ENCODE peak calls at places on chromosomes 13 and 19, in six cellular contexts. I is AG20443, X is NCI-H2029 treated with DMSO at 0.1 percent for 48 hours, W is fibroblast of villous mesenchyme, J is T-helper 2 cell, O is T-helper 1 cell. U is an unnamed sample.

GRCh38 chr19:18096258-18096657 is 1.3 kb upstream of the MAST3 start:
- DNase-seq in O (no peak), I (no peak), W (no peak), J (no peak), X (no peak), U (no peak)

GRCh38 chr19:1278713-1279112 is 3.4 kb downstream of the FAM174C start:
- DNase-seq in W (no peak), O (no peak), X (no peak), I (no peak), J (no peak), U (no peak)

GRCh38 chr13:87680298-87680697 is 9.1 kb downstream of the SLITRK5 start:
- DNase-seq in X (no peak), I (no peak), J (no peak), O (no peak), W (no peak), U (no peak)

GRCh38 chr13:113657851-113658741 is at the start of gene ATP4B:
- DNase-seq in I (no peak), O (no peak), X (no peak), J (no peak), W (no peak), U (no peak)

GRCh38 chr19:52248256-52248655 is 21.1 kb upstream of the ZNF766 start:
- DNase-seq in W (peak; percentile 60), J (peak; percentile 40), O (peak; percentile 44), X (no peak), I (peak; percentile 61), U (peak; percentile 17)

GRCh38 chr13:27997904-27998522 is 9.5 kb upstream of the URAD start:
- DNase-seq in O (no peak), W (peak; percentile 34), X (no peak), J (no peak), I (peak; percentile 66), U (no peak)

GRCh38 chr19:18468517-18468916 is 30.6 kb upstream of the ISYNA1 start:
- DNase-seq in O (no peak), I (no peak), W (no peak), J (no peak), X (no peak), U (no peak)

GRCh38 chr13:103100795-103101194 is 34.6 kb upstream of the SLC10A2 start:
- DNase-seq in J (no peak), W (peak; percentile 39), I (no peak), X (no peak), O (no peak), U (no peak)

GRCh38 chr13:114140909-114141255 is 8.5 kb upstream of the RASA3 start:
- DNase-seq in W (no peak), O (no peak), X (no peak), I (no peak), J (no peak), U (no peak)

GRCh38 chr19:35031072-35031881 is 1.0 kb downstream of the SCN1B start:
- DNase-seq in W (peak; percentile 34), J (no peak), I (peak; percentile 74), O (no peak), X (no peak), U (no peak)

GRCh38 chr13:113918580-113918979 is 54.7 kb upstream of the GAS6 start:
- DNase-seq in J (no peak), O (no peak), I (no peak), W (no peak), X (no peak), U (no peak)

GRCh38 chr13:49343731-49344130 is 96.0 kb downstream of the CDADC1 start:
- DNase-seq in W (no peak), J (no peak), X (no peak), I (no peak), O (no peak), U (no peak)

GRCh38 chr13:33235564-33235963 is 50.0 kb downstream of the STARD13 start:
- DNase-seq in X (no peak), W (no peak), I (no peak), O (no peak), J (no peak), U (no peak)

GRCh38 chr13:97640236-97640635 is 206.3 kb downstream of the RAP2A start:
- DNase-seq in J (no peak), X (no peak), O (no peak), W (no peak), I (no peak), U (no peak)

GRCh38 chr19:584240-585001 is 5.3 kb upstream of the HCN2 start:
- DNase-seq in J (peak; percentile 58), I (peak; percentile 82), W (peak; percentile 63), O (peak; percentile 50), X (no peak), U (peak; percentile 38)

GRCh38 chr19:55504252-55504603 is 16.0 kb downstream of the SSC5D start:
- DNase-seq in W (no peak), X (no peak), O (no peak), J (no peak), I (no peak), U (no peak)

GRCh38 chr13:48232420-48233096 is 448 bp upstream of the ITM2B start:
- DNase-seq in W (peak; percentile 71), J (no peak), X (no peak), O (no peak), I (no peak), U (peak; percentile 2)

GRCh38 chr19:18021121-18021755 is 13.3 kb downstream of the ARRDC2 start:
- DNase-seq in I (peak; percentile 92), O (peak; percentile 76), J (peak; percentile 51), W (peak; percentile 78), X (no peak), U (peak; percentile 73)

GRCh38 chr13:43905435-43906031 is 25.8 kb downstream of the LACC1 start:
- DNase-seq in W (peak; percentile 73), I (peak; percentile 42), J (no peak), X (peak; percentile 14), O (peak; percentile 17), U (peak; percentile 18)

GRCh38 chr13:112882555-112883024 is 86.4 kb upstream of the MCF2L start:
- DNase-seq in J (no peak), I (no peak), O (no peak), X (no peak), W (no peak), U (no peak)

GRCh38 chr13:49625392-49626137 is 2.7 kb upstream of the ARL11 start:
- DNase-seq in O (no peak), I (peak; percentile 36), X (no peak), W (peak; percentile 30), J (no peak), U (no peak)

GRCh38 chr13:78137404-78138142 is 218.9 kb upstream of the EDNRB start:
- DNase-seq in X (peak; percentile 27), O (no peak), W (peak; percentile 67), J (no peak), I (peak; percentile 73), U (no peak)

GRCh38 chr13:112592647-112593046 is 4.7 kb upstream of the TUBGCP3 start:
- DNase-seq in W (no peak), I (no peak), X (no peak), O (no peak), J (no peak), U (no peak)

GRCh38 chr19:19451429-19452240 is 46.2 kb downstream of the GATAD2A start:
- DNase-seq in X (no peak), W (no peak), J (no peak), O (no peak), I (no peak), U (no peak)

GRCh38 chr13:97621631-97622030 is 187.7 kb downstream of the RAP2A start:
- DNase-seq in W (no peak), O (no peak), I (no peak), X (no peak), J (no peak), U (no peak)

GRCh38 chr13:93227906-93228801 is 1.5 kb downstream of the GPC6 start:
- DNase-seq in O (no peak), W (peak; percentile 91), X (peak; percentile 89), J (no peak), I (peak; percentile 78), U (no peak)

GRCh38 chr19:17281391-17282304 is at the start of gene ANKLE1:
- DNase-seq in O (no peak), I (peak; percentile 59), J (no peak), W (no peak), X (no peak), U (no peak)

GRCh38 chr19:11461453-11461852 is 19.4 kb downstream of the ELAVL3 start:
- DNase-seq in X (no peak), W (no peak), O (no peak), I (no peak), J (no peak), U (no peak)

GRCh38 chr19:42345191-42345812 is 19.9 kb downstream of the MEGF8 start:
- DNase-seq in W (peak; percentile 86), I (no peak), X (no peak), O (no peak), J (no peak), U (no peak)

GRCh38 chr19:29293736-29294342 is 80.9 kb upstream of the UQCRFS1 start:
- DNase-seq in I (no peak), W (no peak), J (no peak), X (no peak), O (no peak), U (no peak)

GRCh38 chr13:103965506-103966243 is 899.5 kb upstream of the SLC10A2 start:
- DNase-seq in I (no peak), X (no peak), J (no peak), W (peak; percentile 2), O (no peak), U (no peak)

GRCh38 chr13:112752211-112752610 is 62.4 kb downstream of the ATP11A start:
- DNase-seq in J (no peak), I (no peak), O (no peak), W (no peak), X (no peak), U (no peak)

GRCh38 chr13:36666482-36667264 is 7.1 kb upstream of the SERTM1 start:
- DNase-seq in I (no peak), X (no peak), W (no peak), O (no peak), J (no peak), U (no peak)

GRCh38 chr13:50576156-50576555 is 267.3 kb downstream of the DLEU7 start:
- DNase-seq in J (no peak), O (no peak), X (peak; percentile 74), W (no peak), I (peak; percentile 34), U (no peak)

GRCh38 chr13:80430561-80430960 is 89.6 kb upstream of the SPRY2 start:
- DNase-seq in W (peak; percentile 40), X (no peak), J (no peak), O (no peak), I (no peak), U (no peak)

GRCh38 chr19:4098493-4098892 is 25.4 kb downstream of the MAP2K2 start:
- DNase-seq in I (no peak), J (no peak), X (no peak), W (no peak), O (no peak), U (no peak)

GRCh38 chr19:41796362-41796761 is at the start of gene CEACAM3:
- DNase-seq in O (no peak), X (no peak), J (no peak), W (no peak), I (no peak), U (no peak)

GRCh38 chr13:112134150-112135075 is 67.5 kb downstream of the SOX1 start:
- DNase-seq in X (no peak), J (no peak), W (no peak), I (no peak), O (no peak), U (no peak)

GRCh38 chr19:53290758-53291549 is 23.4 kb upstream of the VN1R4 start:
- DNase-seq in I (no peak), X (no peak), O (no peak), J (no peak), W (no peak), U (no peak)

U was measured in effector memory CD4-positive, alpha-beta T cell.